ENCODE peak calls at places on chromosomes 12 and 14, in four cellular contexts. C is HepG2, L is body of pancreas, X is heart right ventricle. O is an unnamed sample.

GRCh38 chr12:79274571-79275064 is 410.0 kb downstream of the SYT1 start:
- DNase-seq in X (no peak), L (no peak), C (no peak), O (no peak)

GRCh38 chr12:108349245-108349644 is 10.1 kb upstream of the CMKLR1 start:
- DNase-seq in C (no peak), L (no peak), X (no peak), O (no peak)

GRCh38 chr14:100417466-100417865 is 94.3 kb downstream of the SLC25A47 start:
- DNase-seq in C (peak; percentile 55), X (no peak), L (peak; percentile 79), O (no peak)

GRCh38 chr12:57194253-57194652 is 22.3 kb upstream of the NXPH4 start:
- DNase-seq in X (peak; percentile 13), L (no peak), C (no peak), O (no peak)

GRCh38 chr14:22383515-22384166 is 205.4 kb downstream of the DAD1 start:
- DNase-seq in X (no peak), L (no peak), C (no peak), O (no peak)

GRCh38 chr14:68084256-68084655 is 264.7 kb downstream of the RAD51B start:
- DNase-seq in X (no peak), L (no peak), C (no peak), O (no peak)

GRCh38 chr12:68287106-68287505 is 33.7 kb upstream of the IL22 start:
- DNase-seq in L (no peak), C (no peak), X (no peak), O (no peak)

GRCh38 chr12:101097829-101098580 is 112.0 kb downstream of the SLC5A8 start:
- DNase-seq in C (no peak), L (no peak), X (no peak), O (no peak)

GRCh38 chr12:66647034-66647691 is 31.7 kb downstream of the GRIP1 start:
- DNase-seq in L (no peak), C (no peak), X (no peak), O (no peak)

GRCh38 chr12:81835783-81836182 is 76.6 kb upstream of the PPFIA2 start:
- DNase-seq in X (no peak), C (no peak), L (no peak), O (no peak)

GRCh38 chr12:105106621-105107020 is 910 bp upstream of the WASHC4 start:
- DNase-seq in L (no peak), C (no peak), X (no peak), O (no peak)
- H3K27ac ChIP-seq in L (no peak overlapping the region), C (no peak overlapping the region), X (no peak overlapping the region), O (no peak overlapping the region)

DNA sequence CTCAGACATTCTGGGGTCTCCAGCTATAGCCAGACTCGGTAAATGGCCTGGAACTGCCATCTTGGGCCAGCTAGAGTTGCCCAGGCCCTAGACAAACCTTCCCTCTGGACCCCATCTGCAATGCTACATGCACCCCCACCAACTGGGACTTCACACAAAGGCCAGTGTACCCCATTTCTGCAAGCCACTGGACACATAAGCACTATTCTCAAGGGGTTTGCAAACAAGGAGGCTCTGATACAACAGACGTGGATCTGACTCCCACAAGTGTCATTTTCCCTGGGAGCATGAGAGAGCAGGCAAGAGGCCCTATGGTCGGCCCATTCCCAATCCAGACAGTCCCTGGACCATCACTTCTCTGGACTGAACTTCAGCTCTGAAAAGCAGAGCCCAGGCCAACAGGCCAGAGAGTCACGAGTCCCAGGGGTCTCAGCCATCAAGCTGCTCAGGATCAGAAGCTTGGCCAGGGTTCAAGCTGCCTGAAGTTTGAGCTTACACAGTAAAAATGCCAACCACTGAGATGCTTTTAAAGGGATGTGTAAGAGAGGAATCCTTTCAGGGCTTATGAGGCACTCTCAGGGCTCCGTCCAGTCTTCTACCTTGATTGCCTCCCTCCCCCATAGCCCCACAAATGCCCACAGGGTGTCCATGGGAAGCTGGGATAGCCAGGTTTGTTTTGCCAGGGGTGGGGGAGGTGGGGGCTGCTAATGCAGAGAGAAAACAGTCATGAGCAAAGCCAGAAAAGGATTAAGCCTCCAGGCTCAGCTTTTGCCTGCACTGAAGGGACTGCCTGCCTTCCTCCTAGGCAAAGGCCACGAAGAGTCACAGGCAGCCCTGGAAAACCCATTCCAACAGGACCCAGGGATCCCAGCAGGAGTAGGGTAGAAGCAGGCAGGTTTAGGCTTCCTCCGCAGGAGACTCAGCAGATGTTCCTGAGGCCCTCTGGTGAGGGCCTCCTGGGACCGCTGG is 31.7 kb upstream of the PNMA1 start:
- DNase-seq in L (no peak), X (no peak), C (no peak), O (no peak)
- H3K27ac ChIP-seq in L (peak overlapping the region; percentile 29), X (peak overlapping the region; percentile 84), C (peak overlapping the region; percentile 4), O (peak overlapping the region; percentile 80)

GRCh38 chr12:6214633-6215032 is 14.4 kb downstream of the CD9 start:
- DNase-seq in L (no peak), C (no peak), X (no peak), O (no peak)

GRCh38 chr12:6208140-6208539 is 7.9 kb downstream of the CD9 start:
- DNase-seq in X (no peak), C (no peak), L (no peak), O (no peak)

GRCh38 chr12:6212086-6212485 is 11.9 kb downstream of the CD9 start:
- DNase-seq in L (no peak), C (no peak), X (no peak), O (no peak)

GRCh38 chr12:6213969-6214368 is 13.8 kb downstream of the CD9 start:
- DNase-seq in C (no peak), L (no peak), X (no peak), O (no peak)

DNA sequence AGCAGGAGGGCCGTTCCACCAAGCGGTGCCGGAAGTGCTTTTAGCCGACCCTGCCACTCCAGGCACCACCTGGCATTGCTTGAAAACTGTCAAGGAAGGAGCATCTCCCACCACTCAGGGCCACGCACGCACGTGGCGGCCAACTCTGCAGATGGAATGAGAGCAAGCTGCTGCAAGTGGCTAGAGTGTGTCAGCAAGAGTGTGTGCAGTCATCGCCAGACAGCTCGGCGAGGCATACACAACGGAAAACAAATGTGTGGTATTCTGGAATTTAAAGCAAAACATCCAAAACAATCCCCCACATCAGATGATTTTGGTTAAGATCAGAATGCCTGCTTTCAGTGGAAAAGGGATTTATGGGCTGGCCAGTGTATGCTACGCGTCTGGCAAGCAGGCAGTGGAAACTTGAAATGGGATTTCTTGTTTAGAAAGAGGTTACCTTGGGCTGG is 11.2 kb downstream of the CD9 start:
- DNase-seq in X (no peak), L (no peak), C (no peak), O (no peak)
- H3K27ac ChIP-seq in X (no peak overlapping the region), L (no peak overlapping the region), C (no peak overlapping the region), O (no peak overlapping the region)

GRCh38 chr14:94313991-94314655 is 9.0 kb downstream of the SERPINA6 start:
- DNase-seq in L (no peak), X (no peak), C (no peak), O (no peak)
- H3K27ac ChIP-seq in L (no peak overlapping the region), X (no peak overlapping the region), C (no peak overlapping the region), O (no peak overlapping the region)

DNA sequence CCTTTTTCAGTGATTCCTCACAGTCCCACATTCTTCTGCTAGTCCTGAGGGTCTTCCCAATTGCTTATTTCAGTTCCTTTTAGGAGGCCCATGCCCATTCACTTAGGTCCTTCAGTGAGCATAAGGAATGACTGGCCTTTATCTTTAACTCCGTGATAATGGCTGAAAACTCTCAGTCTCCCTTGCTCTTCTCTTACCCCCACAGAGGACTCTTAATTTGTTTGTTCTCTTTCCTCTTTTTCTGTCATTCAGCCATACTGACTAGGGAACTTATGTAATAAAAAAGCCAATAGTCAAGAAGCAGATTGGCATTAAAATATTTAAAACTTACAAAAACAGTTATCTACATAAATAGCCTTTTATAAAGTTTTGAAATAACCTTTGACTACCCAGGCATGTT is 17.1 kb upstream of the VDR start:
- DNase-seq in C (no peak), L (no peak), X (no peak), O (no peak)
- H3K27ac ChIP-seq in C (no peak overlapping the region), L (no peak overlapping the region), X (no peak overlapping the region), O (no peak overlapping the region)

GRCh38 chr12:25718081-25718731 is 165.1 kb upstream of the LMNTD1 start:
- DNase-seq in L (no peak), C (no peak), X (no peak), O (no peak)
- H3K27ac ChIP-seq in L (no peak overlapping the region), C (no peak overlapping the region), X (no peak overlapping the region), O (no peak overlapping the region)

DNA sequence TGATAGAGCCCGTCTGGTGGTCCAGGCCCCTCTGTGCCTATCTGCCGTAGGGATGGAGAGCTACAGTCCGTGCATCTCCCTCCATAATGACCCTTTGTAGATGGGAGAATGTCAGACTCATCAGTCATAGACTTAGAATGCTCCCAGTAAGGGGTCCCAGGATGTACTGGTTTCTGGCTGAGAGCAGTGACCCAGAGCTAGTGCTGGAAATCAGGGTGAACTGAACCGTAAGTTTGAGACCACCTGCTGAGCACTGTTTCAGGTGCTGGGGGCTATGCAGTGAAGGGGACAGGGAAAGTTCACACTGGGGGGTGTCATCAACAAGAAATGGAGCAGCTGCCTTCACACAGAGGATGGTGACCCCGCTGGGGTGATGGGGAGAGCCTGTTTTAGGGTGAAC is 34.1 kb downstream of the SLC6A12 start:
- DNase-seq in L (no peak), C (no peak), X (no peak), O (no peak)
- H3K27ac ChIP-seq in L (no peak overlapping the region), C (no peak overlapping the region), X (peak overlapping the region; percentile 77), O (no peak overlapping the region)

DNA sequence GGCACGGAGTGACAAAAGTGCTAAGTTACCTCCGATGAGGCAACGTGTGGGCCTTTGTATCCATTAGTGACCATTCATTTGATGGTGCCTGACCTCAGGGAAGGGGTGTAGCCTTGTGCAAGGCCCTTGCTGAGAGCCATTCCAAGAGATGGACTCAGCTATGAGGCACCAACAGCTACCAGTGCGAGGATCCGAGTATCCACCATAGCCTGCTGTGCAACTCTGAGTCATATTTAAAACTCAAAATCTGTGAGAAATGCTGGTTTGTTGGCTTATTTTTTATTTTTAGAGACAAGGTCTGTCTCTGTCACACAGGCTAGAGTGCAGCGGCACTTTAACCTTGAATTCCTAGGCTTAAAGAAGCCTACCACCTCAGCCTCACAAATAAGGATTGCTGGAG is 25.1 kb upstream of the WNK1 start:
- DNase-seq in X (no peak), C (no peak), L (no peak), O (no peak)
- H3K27ac ChIP-seq in X (no peak overlapping the region), C (no peak overlapping the region), L (no peak overlapping the region), O (no peak overlapping the region)